ENCODE peak calls at places on chromosomes 6 and 20, in four cellular contexts. W, F, P and T are unnamed samples.

GRCh38 chr6:116562614-116563013 is 8.7 kb upstream of the RWDD1 start:
- DNase-seq in W (no peak), F (no peak), P (no peak), T (no peak)

GRCh38 chr20:38692436-38693411 is 31.6 kb upstream of the SLC32A1 start:
- DNase-seq in F (peak), P (peak), W (peak), T (peak)

GRCh38 chr20:24694727-24695528 is 225.5 kb downstream of the SYNDIG1 start:
- DNase-seq in F (no peak), W (no peak), P (no peak), T (no peak)

GRCh38 chr20:39910536-39910935 is 778.5 kb downstream of the MAFB start:
- DNase-seq in F (no peak), P (no peak), W (no peak), T (no peak)

GRCh38 chr6:37679539-37680476 is 17.9 kb downstream of the MDGA1 start:
- DNase-seq in P (no peak), W (no peak), F (no peak), T (no peak)

GRCh38 chr6:28349344-28349891 is 329 bp upstream of the ZKSCAN3 start:
- DNase-seq in P (no peak), W (no peak), F (no peak), T (no peak)

GRCh38 chr6:16909599-16910360 is 148.5 kb upstream of the ATXN1 start:
- DNase-seq in W (peak), F (no peak), P (no peak), T (no peak)

GRCh38 chr20:25057234-25058050 is 497 bp downstream of the ACSS1 start:
- DNase-seq in W (peak), P (peak), F (peak), T (peak)

GRCh38 chr6:166398348-166398747 is 15.6 kb upstream of the MPC1 start:
- DNase-seq in W (no peak), F (no peak), P (no peak), T (no peak)

GRCh38 chr20:50153153-50153499 is 397 bp downstream of the PEDS1 start:
- DNase-seq in P (no peak), F (no peak), W (peak), T (no peak)

GRCh38 chr6:27303613-27304272 is 8.3 kb downstream of the POM121L2 start:
- DNase-seq in P (no peak), W (peak), F (no peak), T (no peak)